ENCODE peak calls at places on chromosomes 5 and 9, in four cellular contexts. V is endothelial cell, C is NCI-H1436 treated with DMSO at 0.1 percent for 48 hours, U is epithelial cell of esophagus. J is an unnamed sample.

GRCh38 chr5:96687812-96688453 is 25.8 kb downstream of the CAST start:
- DNase-seq in V (no peak), C (peak), U (peak), J (no peak)

GRCh38 chr9:94734054-94734754 is 7.7 kb downstream of the AOPEP start:
- DNase-seq in V (no peak), C (no peak), U (no peak), J (no peak)

GRCh38 chr9:16530669-16531461 is 339.6 kb downstream of the BNC2 start:
- DNase-seq in V (no peak), C (peak), U (peak), J (no peak)

GRCh38 chr9:84324811-84325210 is 15.7 kb downstream of the SLC28A3 start:
- DNase-seq in V (no peak), C (no peak), U (no peak), J (no peak)

GRCh38 chr5:108398964-108399363 is 17.1 kb upstream of the FBXL17 start:
- DNase-seq in V (no peak), C (no peak), U (no peak), J (no peak)

GRCh38 chr5:133246376-133247144 is 194.7 kb downstream of the HSPA4 start:
- DNase-seq in V (no peak), C (no peak), U (no peak), J (no peak)

GRCh38 chr5:142327111-142327842 is 2.5 kb upstream of the SPRY4 start:
- DNase-seq in V (no peak), C (no peak), U (peak), J (no peak)

GRCh38 chr5:155728146-155728856 is 598.7 kb upstream of the SGCD start:
- DNase-seq in V (peak), C (no peak), U (peak), J (no peak)

GRCh38 chr5:35902032-35902681 is 36.3 kb downstream of the CAPSL start:
- DNase-seq in V (no peak), C (no peak), U (peak), J (no peak)

GRCh38 chr5:127754259-127754658 is 51.1 kb downstream of the CCDC192 start:
- DNase-seq in V (no peak), C (no peak), U (no peak), J (no peak)

GRCh38 chr5:95711501-95712346 is 19.4 kb upstream of the RHOBTB3 start:
- DNase-seq in V (peak), C (no peak), U (no peak), J (no peak)

GRCh38 chr5:112923988-112924387 is 2.0 kb upstream of the REEP5 start:
- DNase-seq in V (no peak), C (no peak), U (no peak), J (no peak)

GRCh38 chr9:127561491-127562270 is 50.4 kb upstream of the STXBP1 start:
- DNase-seq in V (no peak), C (no peak), U (peak), J (no peak)

GRCh38 chr5:137069358-137069757 is 429.8 kb downstream of the SPOCK1 start:
- DNase-seq in V (no peak), C (no peak), U (no peak), J (no peak)

GRCh38 chr5:168056499-168057182 is 234.8 kb upstream of the WWC1 start:
- DNase-seq in V (no peak), C (no peak), U (peak), J (no peak)

GRCh38 chr9:106897223-106897622 is 34.3 kb downstream of the ZNF462 start:
- DNase-seq in V (no peak), C (no peak), U (no peak), J (no peak)

GRCh38 chr5:111731638-111732037 is 25.4 kb downstream of the NREP start:
- DNase-seq in V (no peak), C (no peak), U (no peak), J (no peak)

GRCh38 chr9:27528278-27528885 is 1.2 kb downstream of the MOB3B start:
- DNase-seq in V (peak), C (no peak), U (peak), J (no peak)

GRCh38 chr5:149450199-149450598 is 71.1 kb upstream of the IL17B start:
- DNase-seq in V (no peak), C (no peak), U (no peak), J (no peak)

GRCh38 chr5:64973226-64973625 is 204.5 kb downstream of the CWC27 start:
- DNase-seq in V (no peak), C (no peak), U (no peak), J (no peak)

GRCh38 chr9:89433826-89434225 is 64.1 kb downstream of the SEMA4D start:
- DNase-seq in V (no peak), C (no peak), U (no peak), J (no peak)

GRCh38 chr9:69246629-69247028 is 72.6 kb downstream of the TJP2 start:
- DNase-seq in V (no peak), C (no peak), U (no peak), J (no peak)

GRCh38 chr9:33524431-33524947 is 438 bp downstream of the ANKRD18B start:
- DNase-seq in V (no peak), C (no peak), U (peak), J (no peak)

GRCh38 chr5:75016896-75017295 is 35.5 kb downstream of the GCNT4 start:
- DNase-seq in V (no peak), C (no peak), U (peak), J (no peak)

GRCh38 chr5:74316064-74316586 is 324.4 kb downstream of the ENC1 start:
- DNase-seq in V (no peak), C (no peak), U (peak), J (no peak)

GRCh38 chr9:136847827-136848392 is 1.3 kb upstream of the PHPT1 start:
- DNase-seq in V (peak), C (no peak), U (peak), J (no peak)

GRCh38 chr5:150328458-150328857 is 25.8 kb upstream of the ARSI start:
- DNase-seq in V (no peak), C (no peak), U (no peak), J (no peak)

GRCh38 chr5:143739741-143740140 is 72.2 kb upstream of the HMHB1 start:
- DNase-seq in V (no peak), C (no peak), U (peak), J (no peak)

GRCh38 chr9:69253057-69253456 is 72.0 kb upstream of the ENTREP1 start:
- DNase-seq in V (no peak), C (no peak), U (peak), J (no peak)

GRCh38 chr9:117073539-117074336 is 341.1 kb downstream of the ASTN2 start:
- DNase-seq in V (peak), C (no peak), U (peak), J (no peak)

GRCh38 chr9:3526903-3527652 is 1.3 kb upstream of the RFX3 start:
- DNase-seq in V (no peak), C (no peak), U (peak), J (peak)

GRCh38 chr5:97141031-97141430 is 1.4 kb downstream of the LIX1 start:
- DNase-seq in V (no peak), C (no peak), U (no peak), J (no peak)